ENCODE peak calls at places on chromosomes 1 and 21, in nine cellular contexts. One of them, this sample, is unnamed.

GRCh38 chr1:231827337-231828105 is 200.9 kb downstream of the DISC1 start:
- DNase-seq in transverse colon: no peak
- DNase-seq in lower lobe of right lung: no peak
- DNase-seq in adrenal gland: no peak
- DNase-seq in cardiac fibroblast: peak; percentile 81
- DNase-seq in astrocyte: peak; percentile 95
- DNase-seq in RWPE1: peak; percentile 58
- DNase-seq in fibroblast of mammary gland: peak; percentile 86
- DNase-seq in tibial artery: no peak
- DNase-seq in this sample: no peak

GRCh38 chr1:201648911-201649775 is 110.2 kb downstream of the NAV1 start:
- DNase-seq in adrenal gland: no peak
- DNase-seq in RWPE1: peak; percentile 52
- DNase-seq in fibroblast of mammary gland: peak; percentile 59
- DNase-seq in tibial artery: peak; percentile 70
- DNase-seq in lower lobe of right lung: no peak
- DNase-seq in cardiac fibroblast: peak; percentile 26
- DNase-seq in transverse colon: peak; percentile 35
- DNase-seq in astrocyte: no peak
- DNase-seq in this sample: no peak

GRCh38 chr1:154956557-154956956 is 658 bp upstream of the PBXIP1 start:
- DNase-seq in cardiac fibroblast: no peak
- DNase-seq in fibroblast of mammary gland: no peak
- DNase-seq in transverse colon: no peak
- DNase-seq in lower lobe of right lung: no peak
- DNase-seq in astrocyte: no peak
- DNase-seq in RWPE1: no peak
- DNase-seq in tibial artery: peak; percentile 86
- DNase-seq in adrenal gland: peak; percentile 50
- DNase-seq in this sample: no peak

GRCh38 chr1:160211010-160211790 is 6.0 kb downstream of the PEA15 start:
- DNase-seq in adrenal gland: no peak
- DNase-seq in transverse colon: no peak
- DNase-seq in cardiac fibroblast: peak; percentile 21
- DNase-seq in lower lobe of right lung: no peak
- DNase-seq in tibial artery: no peak
- DNase-seq in fibroblast of mammary gland: no peak
- DNase-seq in astrocyte: no peak
- DNase-seq in RWPE1: no peak
- DNase-seq in this sample: no peak

GRCh38 chr1:110482662-110483307 is 31.8 kb downstream of the PROK1 start:
- DNase-seq in tibial artery: no peak
- DNase-seq in fibroblast of mammary gland: no peak
- DNase-seq in RWPE1: no peak
- DNase-seq in transverse colon: no peak
- DNase-seq in lower lobe of right lung: peak; percentile 77
- DNase-seq in adrenal gland: peak; percentile 16
- DNase-seq in astrocyte: no peak
- DNase-seq in cardiac fibroblast: no peak
- DNase-seq in this sample: no peak

GRCh38 chr1:151238467-151238739 is 16.1 kb upstream of the PSMD4 start:
- DNase-seq in adrenal gland: no peak
- DNase-seq in fibroblast of mammary gland: peak; percentile 97
- DNase-seq in transverse colon: no peak
- DNase-seq in astrocyte: peak; percentile 87
- DNase-seq in lower lobe of right lung: no peak
- DNase-seq in tibial artery: no peak
- DNase-seq in RWPE1: peak; percentile 51
- DNase-seq in cardiac fibroblast: peak; percentile 64
- DNase-seq in this sample: no peak

GRCh38 chr1:47644216-47644581 is 206.4 kb downstream of the FOXD2 start:
- DNase-seq in lower lobe of right lung: no peak
- DNase-seq in cardiac fibroblast: peak; percentile 9
- DNase-seq in fibroblast of mammary gland: peak; percentile 16
- DNase-seq in transverse colon: no peak
- DNase-seq in astrocyte: no peak
- DNase-seq in adrenal gland: no peak
- DNase-seq in RWPE1: no peak
- DNase-seq in tibial artery: no peak
- DNase-seq in this sample: no peak

GRCh38 chr1:222634180-222635013 is 16.5 kb downstream of the MIA3 start:
- DNase-seq in fibroblast of mammary gland: peak; percentile 94
- DNase-seq in astrocyte: peak; percentile 64
- DNase-seq in RWPE1: peak; percentile 59
- DNase-seq in transverse colon: peak; percentile 67
- DNase-seq in cardiac fibroblast: peak; percentile 94
- DNase-seq in adrenal gland: peak; percentile 87
- DNase-seq in tibial artery: no peak
- DNase-seq in lower lobe of right lung: no peak
- DNase-seq in this sample: no peak

GRCh38 chr1:199399996-199400714 is 627.4 kb upstream of the NR5A2 start:
- DNase-seq in lower lobe of right lung: no peak
- DNase-seq in tibial artery: no peak
- DNase-seq in RWPE1: no peak
- DNase-seq in cardiac fibroblast: no peak
- DNase-seq in transverse colon: no peak
- DNase-seq in astrocyte: no peak
- DNase-seq in adrenal gland: no peak
- DNase-seq in fibroblast of mammary gland: no peak
- DNase-seq in this sample: no peak

GRCh38 chr1:111320066-111320879 is 29.6 kb downstream of the CHIA start:
- DNase-seq in cardiac fibroblast: no peak
- DNase-seq in transverse colon: no peak
- DNase-seq in fibroblast of mammary gland: no peak
- DNase-seq in tibial artery: no peak
- DNase-seq in adrenal gland: no peak
- DNase-seq in lower lobe of right lung: no peak
- DNase-seq in astrocyte: no peak
- DNase-seq in RWPE1: no peak
- DNase-seq in this sample: no peak

GRCh38 chr1:28136636-28137613 is 39.6 kb downstream of the PTAFR start:
- DNase-seq in lower lobe of right lung: no peak
- DNase-seq in astrocyte: no peak
- DNase-seq in fibroblast of mammary gland: peak; percentile 66
- DNase-seq in tibial artery: no peak
- DNase-seq in RWPE1: no peak
- DNase-seq in cardiac fibroblast: no peak
- DNase-seq in transverse colon: no peak
- DNase-seq in adrenal gland: no peak
- DNase-seq in this sample: no peak

GRCh38 chr1:231626535-231626950 is at the start of gene DISC1:
- DNase-seq in RWPE1: no peak
- DNase-seq in astrocyte: peak; percentile 79
- DNase-seq in transverse colon: peak; percentile 89
- DNase-seq in tibial artery: peak; percentile 83
- DNase-seq in adrenal gland: peak; percentile 89
- DNase-seq in lower lobe of right lung: peak; percentile 89
- DNase-seq in cardiac fibroblast: peak; percentile 95
- DNase-seq in fibroblast of mammary gland: peak; percentile 87
- DNase-seq in this sample: peak; percentile 48

GRCh38 chr1:213171711-213172110 is 120.7 kb downstream of the RPS6KC1 start:
- DNase-seq in tibial artery: no peak
- DNase-seq in fibroblast of mammary gland: no peak
- DNase-seq in adrenal gland: no peak
- DNase-seq in RWPE1: no peak
- DNase-seq in cardiac fibroblast: no peak
- DNase-seq in lower lobe of right lung: no peak
- DNase-seq in astrocyte: peak; percentile 68
- DNase-seq in transverse colon: no peak
- DNase-seq in this sample: no peak

GRCh38 chr1:212205843-212206242 is 79.4 kb upstream of the PPP2R5A start:
- DNase-seq in fibroblast of mammary gland: peak; percentile 75
- DNase-seq in tibial artery: no peak
- DNase-seq in transverse colon: no peak
- DNase-seq in RWPE1: no peak
- DNase-seq in astrocyte: peak; percentile 46
- DNase-seq in lower lobe of right lung: no peak
- DNase-seq in adrenal gland: no peak
- DNase-seq in cardiac fibroblast: peak; percentile 29
- DNase-seq in this sample: no peak

GRCh38 chr1:6770727-6771567 is 14.3 kb upstream of the CAMTA1 start:
- DNase-seq in astrocyte: peak; percentile 39
- DNase-seq in transverse colon: no peak
- DNase-seq in lower lobe of right lung: no peak
- DNase-seq in adrenal gland: peak; percentile 11
- DNase-seq in cardiac fibroblast: peak; percentile 39
- DNase-seq in tibial artery: no peak
- DNase-seq in RWPE1: peak; percentile 64
- DNase-seq in fibroblast of mammary gland: peak; percentile 59
- DNase-seq in this sample: no peak

GRCh38 chr1:247431643-247432042 is 15.7 kb downstream of the NLRP3 start:
- DNase-seq in transverse colon: no peak
- DNase-seq in tibial artery: no peak
- DNase-seq in cardiac fibroblast: no peak
- DNase-seq in RWPE1: no peak
- DNase-seq in fibroblast of mammary gland: no peak
- DNase-seq in lower lobe of right lung: no peak
- DNase-seq in astrocyte: no peak
- DNase-seq in adrenal gland: no peak
- DNase-seq in this sample: no peak

GRCh38 chr21:29697555-29698193 is 242.1 kb downstream of the GRIK1 start:
- DNase-seq in transverse colon: no peak
- DNase-seq in adrenal gland: no peak
- DNase-seq in lower lobe of right lung: no peak
- DNase-seq in cardiac fibroblast: no peak
- DNase-seq in astrocyte: peak; percentile 30
- DNase-seq in tibial artery: no peak
- DNase-seq in RWPE1: no peak
- DNase-seq in fibroblast of mammary gland: peak; percentile 6
- DNase-seq in this sample: no peak
- TF ChIP-seq CTCF in transverse colon: no peak
- TF ChIP-seq CTCF in adrenal gland: no peak
- TF ChIP-seq CTCF in lower lobe of right lung: no peak
- TF ChIP-seq CTCF in cardiac fibroblast: no peak
- TF ChIP-seq CTCF in astrocyte: no peak
- TF ChIP-seq CTCF in tibial artery: no peak
- TF ChIP-seq CTCF in RWPE1: no peak
- TF ChIP-seq CTCF in fibroblast of mammary gland: no peak
- TF ChIP-seq CTCF in this sample: no peak

GRCh38 chr21:16455978-16456377 is 726.2 kb downstream of the USP25 start:
- DNase-seq in lower lobe of right lung: no peak
- DNase-seq in cardiac fibroblast: no peak
- DNase-seq in adrenal gland: no peak
- DNase-seq in fibroblast of mammary gland: peak; percentile 21
- DNase-seq in transverse colon: no peak
- DNase-seq in RWPE1: no peak
- DNase-seq in tibial artery: no peak
- DNase-seq in astrocyte: peak; percentile 87
- DNase-seq in this sample: no peak

GRCh38 chr21:16455526-16455925 is 725.7 kb downstream of the USP25 start:
- DNase-seq in tibial artery: no peak
- DNase-seq in cardiac fibroblast: no peak
- DNase-seq in fibroblast of mammary gland: no peak
- DNase-seq in RWPE1: no peak
- DNase-seq in lower lobe of right lung: no peak
- DNase-seq in astrocyte: peak; percentile 46
- DNase-seq in transverse colon: no peak
- DNase-seq in adrenal gland: no peak
- DNase-seq in this sample: no peak

GRCh38 chr21:16457498-16457897 is 727.7 kb downstream of the USP25 start:
- DNase-seq in fibroblast of mammary gland: no peak
- DNase-seq in transverse colon: no peak
- DNase-seq in adrenal gland: peak; percentile 3
- DNase-seq in tibial artery: no peak
- DNase-seq in cardiac fibroblast: no peak
- DNase-seq in lower lobe of right lung: no peak
- DNase-seq in RWPE1: no peak
- DNase-seq in astrocyte: no peak
- DNase-seq in this sample: no peak

DNA sequence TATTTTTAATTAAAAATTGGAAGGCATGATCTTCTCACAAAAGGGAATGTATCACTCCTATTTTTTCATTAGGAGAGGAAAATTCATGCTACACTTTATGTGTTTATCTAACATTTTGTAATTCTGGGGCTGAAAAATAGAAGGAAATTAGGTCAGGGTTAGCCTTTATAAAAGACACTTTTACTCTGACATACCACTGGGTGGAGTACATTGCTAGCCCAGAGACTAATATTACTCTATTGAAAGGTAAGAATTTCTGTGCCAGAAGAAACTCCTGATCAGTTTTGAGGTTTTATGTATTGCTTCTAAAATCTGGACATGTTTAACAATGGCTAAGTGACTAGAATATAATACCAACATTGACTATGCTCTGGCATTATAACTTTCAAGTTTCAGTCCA is 724.6 kb downstream of the USP25 start:
- DNase-seq in cardiac fibroblast: peak; percentile 53
- DNase-seq in transverse colon: no peak
- DNase-seq in astrocyte: no peak
- DNase-seq in tibial artery: no peak
- DNase-seq in fibroblast of mammary gland: peak; percentile 37
- DNase-seq in adrenal gland: no peak
- DNase-seq in RWPE1: no peak
- DNase-seq in lower lobe of right lung: no peak
- DNase-seq in this sample: no peak
- TF ChIP-seq CTCF in cardiac fibroblast: peak; percentile 46
- TF ChIP-seq CTCF in transverse colon: no peak
- TF ChIP-seq CTCF in astrocyte: peak; percentile 38
- TF ChIP-seq CTCF in tibial artery: peak; percentile 10
- TF ChIP-seq CTCF in fibroblast of mammary gland: peak; percentile 50
- TF ChIP-seq CTCF in adrenal gland: peak; percentile 27
- TF ChIP-seq CTCF in RWPE1: peak; percentile 5
- TF ChIP-seq CTCF in lower lobe of right lung: no peak
- TF ChIP-seq CTCF in this sample: no peak

DNA sequence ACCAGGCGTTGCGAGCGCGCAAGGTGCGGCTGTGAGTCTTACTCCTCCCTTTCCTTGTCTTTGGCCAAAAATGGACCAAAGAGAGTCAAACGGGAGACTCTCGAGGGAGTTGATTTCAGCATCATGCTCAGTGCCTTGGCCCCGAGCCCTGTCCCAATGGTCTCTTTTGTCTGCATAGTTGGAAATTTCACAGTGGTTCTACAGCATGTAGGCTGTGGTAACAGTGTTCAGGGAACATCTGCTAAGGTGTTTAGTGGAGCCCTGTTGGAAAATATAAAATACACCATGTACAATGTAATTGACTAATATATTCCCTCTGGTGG is 2.7 kb downstream of the CACNA1E start:
- DNase-seq in fibroblast of mammary gland: no peak
- DNase-seq in adrenal gland: no peak
- DNase-seq in cardiac fibroblast: no peak
- DNase-seq in astrocyte: no peak
- DNase-seq in lower lobe of right lung: no peak
- DNase-seq in tibial artery: no peak
- DNase-seq in RWPE1: no peak
- DNase-seq in transverse colon: no peak
- DNase-seq in this sample: no peak
- TF ChIP-seq CTCF in fibroblast of mammary gland: no peak
- TF ChIP-seq CTCF in adrenal gland: no peak
- TF ChIP-seq CTCF in cardiac fibroblast: no peak
- TF ChIP-seq CTCF in astrocyte: no peak
- TF ChIP-seq CTCF in lower lobe of right lung: no peak
- TF ChIP-seq CTCF in tibial artery: no peak
- TF ChIP-seq CTCF in RWPE1: no peak
- TF ChIP-seq CTCF in transverse colon: no peak
- TF ChIP-seq CTCF in this sample: no peak

DNA sequence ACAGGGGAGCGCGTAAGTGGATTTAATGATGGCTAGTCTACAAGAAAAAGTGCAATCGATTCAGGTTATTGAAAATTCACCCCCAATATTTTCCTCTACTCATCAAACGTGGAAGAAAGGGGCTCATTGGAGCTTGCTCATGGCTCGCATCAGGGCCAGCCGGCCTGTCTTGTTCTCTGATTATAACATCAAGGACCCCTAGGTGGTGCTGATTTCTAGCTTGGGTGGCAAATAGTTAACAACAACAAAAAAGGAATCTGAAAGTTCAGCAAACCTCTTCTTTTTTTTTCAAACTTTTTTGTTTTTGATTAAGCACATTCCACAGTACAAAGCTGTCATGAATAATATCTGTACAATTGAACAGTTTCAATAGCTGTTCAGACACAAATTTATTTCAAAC is 35.8 kb upstream of the SOD1 start:
- DNase-seq in fibroblast of mammary gland: no peak
- DNase-seq in lower lobe of right lung: no peak
- DNase-seq in tibial artery: no peak
- DNase-seq in transverse colon: no peak
- DNase-seq in astrocyte: no peak
- DNase-seq in RWPE1: no peak
- DNase-seq in cardiac fibroblast: peak; percentile 10
- DNase-seq in adrenal gland: no peak
- DNase-seq in this sample: no peak
- TF ChIP-seq CTCF in fibroblast of mammary gland: no peak
- TF ChIP-seq CTCF in lower lobe of right lung: no peak
- TF ChIP-seq CTCF in tibial artery: no peak
- TF ChIP-seq CTCF in transverse colon: no peak
- TF ChIP-seq CTCF in astrocyte: peak; percentile 4
- TF ChIP-seq CTCF in RWPE1: no peak
- TF ChIP-seq CTCF in cardiac fibroblast: no peak
- TF ChIP-seq CTCF in adrenal gland: no peak
- TF ChIP-seq CTCF in this sample: no peak

This sample was measured in natural killer cell.